ENCODE peak calls at places on chromosomes 16 and 17, in seven cellular contexts. One of them, this sample, is unnamed.

GRCh38 chr17:37430051-37430591 is 23.4 kb downstream of the TADA2A start:
- DNase-seq in right lobe of liver: no peak
- DNase-seq in heart left ventricle: no peak
- DNase-seq in breast epithelium: no peak
- DNase-seq in A549: no peak
- DNase-seq in psoas muscle: no peak
- DNase-seq in tibial nerve: no peak
- DNase-seq in this sample: no peak

GRCh38 chr16:17304814-17305169 is 166.0 kb downstream of the XYLT1 start:
- DNase-seq in right lobe of liver: no peak
- DNase-seq in heart left ventricle: no peak
- DNase-seq in breast epithelium: no peak
- DNase-seq in A549: no peak
- DNase-seq in psoas muscle: no peak
- DNase-seq in tibial nerve: no peak
- DNase-seq in this sample: no peak

GRCh38 chr17:68910256-68910705 is 44.9 kb downstream of the ABCA8 start:
- DNase-seq in right lobe of liver: no peak
- DNase-seq in heart left ventricle: no peak
- DNase-seq in breast epithelium: no peak
- DNase-seq in A549: no peak
- DNase-seq in psoas muscle: peak
- DNase-seq in tibial nerve: peak
- DNase-seq in this sample: no peak

GRCh38 chr17:27780441-27781404 is 19.6 kb downstream of the NOS2 start:
- DNase-seq in right lobe of liver: no peak
- DNase-seq in heart left ventricle: no peak
- DNase-seq in breast epithelium: no peak
- DNase-seq in A549: no peak
- DNase-seq in psoas muscle: no peak
- DNase-seq in tibial nerve: no peak
- DNase-seq in this sample: no peak

GRCh38 chr16:12126091-12126806 is 149.7 kb downstream of the SNX29 start:
- DNase-seq in right lobe of liver: no peak
- DNase-seq in heart left ventricle: no peak
- DNase-seq in breast epithelium: no peak
- DNase-seq in A549: no peak
- DNase-seq in psoas muscle: no peak
- DNase-seq in tibial nerve: no peak
- DNase-seq in this sample: no peak

GRCh38 chr17:1485311-1485747 is 7.2 kb downstream of the MYO1C start:
- DNase-seq in right lobe of liver: peak
- DNase-seq in heart left ventricle: peak
- DNase-seq in breast epithelium: no peak
- DNase-seq in A549: peak
- DNase-seq in psoas muscle: peak
- DNase-seq in tibial nerve: no peak
- DNase-seq in this sample: no peak

GRCh38 chr17:17492562-17492961 is 3.6 kb downstream of the RASD1 start:
- DNase-seq in right lobe of liver: no peak
- DNase-seq in heart left ventricle: no peak
- DNase-seq in breast epithelium: no peak
- DNase-seq in A549: no peak
- DNase-seq in psoas muscle: peak
- DNase-seq in tibial nerve: no peak
- DNase-seq in this sample: no peak

GRCh38 chr17:16943541-16944333 is 28.2 kb downstream of the TNFRSF13B start:
- DNase-seq in right lobe of liver: no peak
- DNase-seq in heart left ventricle: no peak
- DNase-seq in breast epithelium: no peak
- DNase-seq in A549: no peak
- DNase-seq in psoas muscle: peak
- DNase-seq in tibial nerve: no peak
- DNase-seq in this sample: no peak

GRCh38 chr17:38572665-38573365 is 32.9 kb downstream of the SRCIN1 start:
- DNase-seq in right lobe of liver: no peak
- DNase-seq in heart left ventricle: no peak
- DNase-seq in breast epithelium: no peak
- DNase-seq in A549: peak
- DNase-seq in psoas muscle: no peak
- DNase-seq in tibial nerve: no peak
- DNase-seq in this sample: no peak

GRCh38 chr17:48213797-48214196 is 106.2 kb downstream of the SNX11 start:
- DNase-seq in right lobe of liver: no peak
- DNase-seq in heart left ventricle: no peak
- DNase-seq in breast epithelium: no peak
- DNase-seq in A549: no peak
- DNase-seq in psoas muscle: no peak
- DNase-seq in tibial nerve: no peak
- DNase-seq in this sample: no peak

GRCh38 chr17:1232786-1233185 is 37.5 kb upstream of the BHLHA9 start:
- DNase-seq in right lobe of liver: no peak
- DNase-seq in heart left ventricle: no peak
- DNase-seq in breast epithelium: no peak
- DNase-seq in A549: peak
- DNase-seq in psoas muscle: no peak
- DNase-seq in tibial nerve: no peak
- DNase-seq in this sample: no peak

GRCh38 chr16:81808933-81809480 is 29.9 kb downstream of the PLCG2 start:
- DNase-seq in right lobe of liver: no peak
- DNase-seq in heart left ventricle: no peak
- DNase-seq in breast epithelium: no peak
- DNase-seq in A549: no peak
- DNase-seq in psoas muscle: no peak
- DNase-seq in tibial nerve: no peak
- DNase-seq in this sample: no peak

GRCh38 chr17:73998246-73999220 is 204.9 kb upstream of the RPL38 start:
- DNase-seq in right lobe of liver: peak
- DNase-seq in heart left ventricle: no peak
- DNase-seq in breast epithelium: peak
- DNase-seq in A549: peak
- DNase-seq in psoas muscle: peak
- DNase-seq in tibial nerve: peak
- DNase-seq in this sample: peak

GRCh38 chr17:38585056-38585804 is 20.5 kb downstream of the SRCIN1 start:
- DNase-seq in right lobe of liver: no peak
- DNase-seq in heart left ventricle: no peak
- DNase-seq in breast epithelium: peak
- DNase-seq in A549: peak
- DNase-seq in psoas muscle: no peak
- DNase-seq in tibial nerve: no peak
- DNase-seq in this sample: no peak

GRCh38 chr16:47461598-47462266 is 601 bp downstream of the PHKB start:
- DNase-seq in right lobe of liver: no peak
- DNase-seq in heart left ventricle: no peak
- DNase-seq in breast epithelium: no peak
- DNase-seq in A549: peak
- DNase-seq in psoas muscle: no peak
- DNase-seq in tibial nerve: peak
- DNase-seq in this sample: peak

GRCh38 chr16:13110124-13110796 is 208.9 kb downstream of the SHISA9 start:
- DNase-seq in right lobe of liver: peak
- DNase-seq in heart left ventricle: no peak
- DNase-seq in breast epithelium: no peak
- DNase-seq in A549: peak
- DNase-seq in psoas muscle: no peak
- DNase-seq in tibial nerve: no peak
- DNase-seq in this sample: no peak

GRCh38 chr17:47902039-47902744 is 6.2 kb downstream of the SP2 start:
- DNase-seq in right lobe of liver: no peak
- DNase-seq in heart left ventricle: no peak
- DNase-seq in breast epithelium: peak
- DNase-seq in A549: no peak
- DNase-seq in psoas muscle: no peak
- DNase-seq in tibial nerve: no peak
- DNase-seq in this sample: no peak

DNA sequence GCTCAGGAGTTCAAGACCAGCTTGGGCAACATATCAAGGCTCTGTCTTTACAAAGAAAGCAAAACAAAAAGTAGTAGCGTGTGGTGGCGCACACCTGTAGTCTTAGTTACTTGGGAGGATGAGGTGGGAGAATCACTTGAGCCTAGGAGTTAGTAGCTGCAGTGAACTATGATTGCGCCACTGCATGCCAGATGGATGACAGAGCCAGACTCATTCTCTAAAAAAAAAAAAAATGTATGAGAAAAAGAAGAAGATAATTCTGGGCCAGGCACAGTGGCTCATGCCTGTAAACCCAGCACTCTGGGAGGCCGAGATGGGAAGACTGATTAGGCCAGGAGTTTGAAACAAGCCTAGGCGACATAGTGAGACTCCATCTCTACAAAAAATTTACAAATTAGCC is 28.5 kb downstream of the STAT5B start:
- DNase-seq in right lobe of liver: no peak
- DNase-seq in heart left ventricle: no peak
- DNase-seq in breast epithelium: no peak
- DNase-seq in A549: peak
- DNase-seq in psoas muscle: no peak
- DNase-seq in tibial nerve: no peak
- DNase-seq in this sample: no peak
- H3K27ac ChIP-seq in right lobe of liver: peak
- H3K27ac ChIP-seq in heart left ventricle: peak
- H3K27ac ChIP-seq in breast epithelium: peak
- H3K27ac ChIP-seq in A549: no peak
- H3K27ac ChIP-seq in psoas muscle: peak
- H3K27ac ChIP-seq in tibial nerve: peak
- H3K27ac ChIP-seq in this sample: no peak

GRCh38 chr17:15289285-15290185 is 24.4 kb upstream of the PMP22 start:
- DNase-seq in right lobe of liver: no peak
- DNase-seq in heart left ventricle: no peak
- DNase-seq in breast epithelium: no peak
- DNase-seq in A549: peak
- DNase-seq in psoas muscle: no peak
- DNase-seq in tibial nerve: no peak
- DNase-seq in this sample: no peak

GRCh38 chr17:15291674-15292361 is 26.7 kb upstream of the PMP22 start:
- DNase-seq in right lobe of liver: no peak
- DNase-seq in heart left ventricle: peak
- DNase-seq in breast epithelium: no peak
- DNase-seq in A549: no peak
- DNase-seq in psoas muscle: no peak
- DNase-seq in tibial nerve: no peak
- DNase-seq in this sample: no peak

GRCh38 chr17:15290186-15290536 is 25.0 kb upstream of the PMP22 start:
- DNase-seq in right lobe of liver: no peak
- DNase-seq in heart left ventricle: no peak
- DNase-seq in breast epithelium: no peak
- DNase-seq in A549: peak
- DNase-seq in psoas muscle: no peak
- DNase-seq in tibial nerve: no peak
- DNase-seq in this sample: no peak

GRCh38 chr17:15288859-15289258 is 23.7 kb upstream of the PMP22 start:
- DNase-seq in right lobe of liver: no peak
- DNase-seq in heart left ventricle: no peak
- DNase-seq in breast epithelium: no peak
- DNase-seq in A549: no peak
- DNase-seq in psoas muscle: no peak
- DNase-seq in tibial nerve: no peak
- DNase-seq in this sample: no peak

DNA sequence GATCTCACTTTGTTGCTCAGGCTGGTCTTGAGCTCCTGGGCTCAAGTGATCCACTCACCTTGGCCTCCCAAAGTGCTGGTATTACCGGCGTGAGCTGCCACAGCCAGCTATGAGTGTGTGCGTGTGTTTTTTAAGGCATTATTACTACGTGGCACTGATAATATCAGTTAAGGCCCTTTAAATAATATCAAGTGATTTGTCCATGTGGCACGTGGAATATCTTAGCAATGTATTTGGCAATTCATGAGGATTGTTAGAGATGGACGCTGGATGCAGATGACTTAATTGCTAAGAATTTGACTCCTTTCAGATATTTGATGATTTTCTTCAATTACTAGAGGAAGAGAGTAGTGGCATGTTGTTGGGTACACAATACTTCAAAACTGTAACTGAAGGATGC is 25.5 kb upstream of the PMP22 start:
- DNase-seq in right lobe of liver: no peak
- DNase-seq in heart left ventricle: no peak
- DNase-seq in breast epithelium: no peak
- DNase-seq in A549: no peak
- DNase-seq in psoas muscle: no peak
- DNase-seq in tibial nerve: no peak
- DNase-seq in this sample: no peak
- H3K27ac ChIP-seq in right lobe of liver: no peak
- H3K27ac ChIP-seq in heart left ventricle: peak
- H3K27ac ChIP-seq in breast epithelium: no peak
- H3K27ac ChIP-seq in A549: peak
- H3K27ac ChIP-seq in psoas muscle: no peak
- H3K27ac ChIP-seq in tibial nerve: no peak
- H3K27ac ChIP-seq in this sample: no peak

DNA sequence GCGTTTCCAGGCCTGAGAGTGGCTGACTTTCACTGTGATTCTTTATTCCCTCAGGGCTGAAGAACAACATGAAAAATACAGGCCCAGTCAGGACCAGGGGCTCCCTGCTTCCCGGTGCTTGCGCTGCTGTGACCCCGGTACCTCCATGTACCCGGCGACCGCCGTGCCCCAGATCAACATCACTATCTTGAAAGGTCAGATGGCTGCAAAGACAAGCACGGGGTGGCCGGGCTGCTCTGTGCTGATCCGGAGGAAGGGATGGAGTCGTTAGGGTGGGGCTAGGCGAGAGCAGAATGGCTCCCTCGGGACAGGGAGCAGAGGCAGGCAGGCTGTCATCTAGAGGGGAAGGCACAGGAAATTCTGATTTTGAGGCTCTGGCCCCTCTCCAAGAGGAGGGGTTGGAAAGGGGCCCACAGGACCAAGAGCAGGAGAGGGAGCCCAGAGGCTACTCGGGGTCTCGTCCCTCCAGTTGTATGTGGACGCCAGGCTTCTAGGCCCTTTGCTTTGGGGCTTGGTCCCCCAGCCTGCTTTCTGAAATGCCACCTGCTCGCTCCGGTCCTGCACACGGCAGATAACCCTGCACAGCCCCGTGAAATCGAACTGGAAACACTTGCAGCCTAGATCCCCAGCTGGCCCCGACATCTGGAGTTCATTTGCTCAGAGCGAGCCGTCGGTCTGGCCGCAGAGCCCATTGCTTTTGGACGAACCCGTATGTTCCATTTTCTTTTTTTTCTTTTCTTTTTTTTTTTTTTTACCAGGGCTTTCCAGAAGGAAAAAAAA is 22.7 kb downstream of the C1QTNF1 start:
- DNase-seq in right lobe of liver: no peak
- DNase-seq in heart left ventricle: peak
- DNase-seq in breast epithelium: no peak
- DNase-seq in A549: no peak
- DNase-seq in psoas muscle: peak
- DNase-seq in tibial nerve: no peak
- DNase-seq in this sample: no peak
- H3K27ac ChIP-seq in right lobe of liver: no peak
- H3K27ac ChIP-seq in heart left ventricle: peak
- H3K27ac ChIP-seq in breast epithelium: no peak
- H3K27ac ChIP-seq in A549: no peak
- H3K27ac ChIP-seq in psoas muscle: peak
- H3K27ac ChIP-seq in tibial nerve: no peak
- H3K27ac ChIP-seq in this sample: no peak

DNA sequence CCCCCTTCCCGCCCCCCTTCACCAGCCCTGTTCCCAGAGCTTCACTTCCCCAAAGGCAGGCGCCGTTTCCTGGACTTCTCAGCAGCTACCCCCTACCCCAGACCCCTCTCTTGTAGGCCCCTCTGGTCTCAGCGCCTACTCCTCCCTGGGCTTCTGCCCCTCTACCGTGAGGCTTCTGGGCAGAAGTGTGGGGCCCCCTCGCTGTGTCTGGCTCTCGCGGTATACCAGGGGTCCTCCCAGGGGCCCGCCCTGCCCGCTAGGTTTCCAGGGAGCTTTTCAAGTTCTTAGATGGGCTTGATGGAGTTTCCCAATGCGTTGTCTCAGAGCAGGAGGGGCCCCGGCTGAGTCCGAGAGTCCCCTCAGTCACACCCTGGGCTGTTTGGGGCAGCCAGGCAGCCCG is 247.1 kb downstream of the SEC14L1 start:
- DNase-seq in right lobe of liver: no peak
- DNase-seq in heart left ventricle: no peak
- DNase-seq in breast epithelium: no peak
- DNase-seq in A549: no peak
- DNase-seq in psoas muscle: no peak
- DNase-seq in tibial nerve: no peak
- DNase-seq in this sample: no peak
- H3K27ac ChIP-seq in right lobe of liver: peak
- H3K27ac ChIP-seq in heart left ventricle: peak
- H3K27ac ChIP-seq in breast epithelium: peak
- H3K27ac ChIP-seq in A549: no peak
- H3K27ac ChIP-seq in psoas muscle: peak
- H3K27ac ChIP-seq in tibial nerve: no peak
- H3K27ac ChIP-seq in this sample: no peak